ENCODE peak calls at places on chromosomes 12 and 14, in eight cellular contexts. G is IMR-90, V is spleen, H is prostate gland, M is Peyer's patch, X is transverse colon, F is HCT116, Q is lower leg skin. W is an unnamed sample.
A peak's percentile ranks its signal among the peaks of the same experiment; 100 is the strongest.

GRCh38 chr12:19850341-19851065 is 411.2 kb downstream of the AEBP2 start:
- DNase-seq in G (peak; percentile 53), V (no peak), H (no peak), M (no peak), X (no peak), F (no peak), Q (no peak), W (no peak)

GRCh38 chr12:11134300-11134699 is at the start of gene TAS2R30:
- DNase-seq in G (no peak), V (no peak), H (no peak), M (no peak), X (no peak), F (no peak), Q (no peak), W (no peak)

GRCh38 chr12:124567035-124567672 is at the start of gene NCOR2:
- DNase-seq in G (no peak), V (peak; percentile 92), H (no peak), M (no peak), X (no peak), F (no peak), Q (no peak), W (peak; percentile 76)

GRCh38 chr12:2678416-2678815 is 116.4 kb upstream of the FKBP4 start:
- DNase-seq in G (no peak), V (peak; percentile 49), H (no peak), M (no peak), X (no peak), F (no peak), Q (no peak), W (no peak)

GRCh38 chr12:112900298-112901145 is 6.2 kb upstream of the OAS1 start:
- DNase-seq in G (peak; percentile 27), V (no peak), H (peak; percentile 30), M (no peak), X (peak; percentile 53), F (peak; percentile 80), Q (peak; percentile 36), W (peak; percentile 33)

GRCh38 chr12:67969134-67969782 is 20.0 kb upstream of the IFNG-AS1 start:
- DNase-seq in G (no peak), V (no peak), H (no peak), M (no peak), X (no peak), F (no peak), Q (no peak), W (no peak)

GRCh38 chr14:104290058-104290667 is 151.8 kb downstream of the KIF26A start:
- DNase-seq in G (no peak), V (no peak), H (no peak), M (peak; percentile 32), X (no peak), F (no peak), Q (no peak), W (no peak)

GRCh38 chr14:74463697-74464096 is 29.4 kb downstream of the NPC2 start:
- DNase-seq in G (no peak), V (no peak), H (no peak), M (no peak), X (no peak), F (no peak), Q (no peak), W (no peak)

GRCh38 chr14:21044106-21044618 is 2.0 kb downstream of the RNASE7 start:
- DNase-seq in G (no peak), V (no peak), H (no peak), M (no peak), X (peak; percentile 37), F (no peak), Q (no peak), W (peak; percentile 52)

GRCh38 chr14:22896760-22897159 is 13.7 kb downstream of the REM2 start:
- DNase-seq in G (no peak), V (no peak), H (no peak), M (peak; percentile 1), X (no peak), F (no peak), Q (no peak), W (no peak)

GRCh38 chr12:30200864-30201263 is 417.1 kb upstream of the TMTC1 start:
- DNase-seq in G (no peak), V (no peak), H (no peak), M (no peak), X (no peak), F (no peak), Q (no peak), W (no peak)

GRCh38 chr12:88577537-88577936 is 2.7 kb downstream of the KITLG start:
- DNase-seq in G (no peak), V (no peak), H (no peak), M (no peak), X (no peak), F (peak; percentile 43), Q (no peak), W (no peak)

GRCh38 chr12:65419284-65420072 is 141.0 kb downstream of the MSRB3 start:
- DNase-seq in G (no peak), V (no peak), H (no peak), M (no peak), X (no peak), F (no peak), Q (no peak), W (no peak)

GRCh38 chr14:101020971-101021370 is 117.4 kb upstream of the RTL1 start:
- DNase-seq in G (no peak), V (peak; percentile 16), H (no peak), M (no peak), X (peak; percentile 5), F (no peak), Q (no peak), W (no peak)

GRCh38 chr12:110253176-110253575 is 27.9 kb upstream of the ATP2A2 start:
- DNase-seq in G (peak; percentile 61), V (no peak), H (no peak), M (no peak), X (peak; percentile 33), F (no peak), Q (no peak), W (peak; percentile 15)

GRCh38 chr12:51172515-51173431 is at the start of gene TFCP2:
- DNase-seq in G (peak; percentile 97), V (peak; percentile 99), H (peak; percentile 95), M (peak; percentile 97), X (peak; percentile 97), F (peak; percentile 97), Q (peak; percentile 95), W (peak; percentile 97)
- TF ChIP-seq POLR2A in G (peak; percentile 76), V (no peak), H (peak; percentile 61), M (peak; percentile 52), X (peak; percentile 78), F (peak; percentile 95), Q (no peak), W (peak; percentile 84)

DNA sequence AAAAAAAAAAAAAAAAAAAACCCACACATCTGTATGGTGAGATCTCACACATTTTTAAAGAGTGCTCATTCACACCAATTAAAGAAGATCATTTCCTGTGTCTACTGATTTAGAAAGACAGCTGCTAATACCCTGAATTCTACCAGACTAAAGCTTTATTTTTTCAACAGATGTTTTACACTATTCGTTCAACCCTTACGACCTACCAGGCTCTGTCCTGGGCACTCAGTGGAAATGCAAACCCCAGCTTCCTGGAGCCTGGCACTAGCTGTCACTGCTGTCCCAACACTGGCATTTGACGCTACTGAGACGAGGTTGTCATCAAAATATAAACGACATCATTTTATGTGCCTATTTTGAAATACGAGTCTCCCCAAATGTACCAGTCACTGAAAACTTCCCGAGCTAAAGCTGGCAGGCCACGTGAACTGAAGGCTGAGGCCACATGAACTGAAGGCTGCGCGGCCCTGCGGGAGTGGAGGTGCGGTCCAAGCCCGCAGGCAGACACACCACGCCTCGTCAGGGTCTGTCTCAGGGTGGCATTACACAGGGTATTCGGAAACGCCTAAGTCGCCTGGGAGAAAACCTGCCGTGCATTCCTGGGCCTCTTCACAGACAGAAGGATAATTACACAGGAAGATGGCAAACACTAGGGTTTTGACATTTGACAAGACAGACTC is 27.2 kb downstream of the SLC15A4 start:
- DNase-seq in G (no peak), V (no peak), H (no peak), M (no peak), X (no peak), F (no peak), Q (no peak), W (no peak)
- TF ChIP-seq POLR2A in G (no peak), V (no peak), H (no peak), M (no peak), X (no peak), F (no peak), Q (no peak), W (no peak)

GRCh38 chr12:53379389-53380103 is 430 bp upstream of the SP1 start:
- DNase-seq in G (peak; percentile 100), V (peak; percentile 96), H (peak; percentile 100), M (peak; percentile 93), X (peak; percentile 99), F (peak; percentile 100), Q (peak; percentile 100), W (peak; percentile 100)

GRCh38 chr12:53378705-53379388 is 1.1 kb upstream of the SP1 start:
- DNase-seq in G (no peak), V (no peak), H (no peak), M (peak; percentile 21), X (no peak), F (no peak), Q (no peak), W (peak; percentile 62)

GRCh38 chr12:53381739-53382630 is 2.0 kb downstream of the SP1 start:
- DNase-seq in G (peak; percentile 44), V (peak; percentile 78), H (peak; percentile 54), M (peak; percentile 54), X (peak; percentile 71), F (no peak), Q (peak; percentile 54), W (peak; percentile 79)

GRCh38 chr12:53380797-53381738 is 1.1 kb downstream of the SP1 start:
- DNase-seq in G (peak; percentile 57), V (peak; percentile 80), H (no peak), M (peak; percentile 50), X (peak; percentile 35), F (no peak), Q (no peak), W (peak; percentile 44)

GRCh38 chr12:53380104-53380796 is at the start of gene SP1:
- DNase-seq in G (peak; percentile 93), V (peak; percentile 98), H (peak; percentile 90), M (peak; percentile 99), X (peak; percentile 94), F (peak; percentile 82), Q (peak; percentile 89), W (peak; percentile 96)
- TF ChIP-seq POLR2A in G (peak; percentile 65), V (no peak), H (peak; percentile 30), M (peak; percentile 42), X (peak; percentile 15), F (no peak), Q (no peak), W (no peak)

GRCh38 chr12:71685961-71686657 is at the start of gene TMEM19:
- DNase-seq in G (peak; percentile 86), V (peak; percentile 98), H (peak; percentile 89), M (peak; percentile 94), X (peak; percentile 93), F (peak; percentile 81), Q (peak; percentile 83), W (peak; percentile 92)
- TF ChIP-seq POLR2A in G (peak; percentile 26), V (no peak), H (peak; percentile 53), M (peak; percentile 74), X (peak; percentile 78), F (peak; percentile 78), Q (no peak), W (peak; percentile 90)